ENCODE peak calls at places on chromosomes 7 and 10, in five cellular contexts. Z is tibial nerve, J is AG04450, G is kidney epithelial cell, E is cardiac muscle cell. H is an unnamed sample. For H3K27me3, the result is how much of the 10 kb centered on the place peaks cover.

GRCh38 chr7:43006008-43006407 is 73.8 kb downstream of the MRPL32 start:
- DNase-seq in Z (no peak), G (no peak), J (no peak), E (no peak), H (no peak)

GRCh38 chr10:25177093-25177753 is 2.4 kb downstream of the GPR158 start:
- DNase-seq in J (no peak), E (no peak), Z (no peak), G (no peak), H (no peak)

GRCh38 chr10:47136866-47137265 is 163.1 kb upstream of the GDF10 start:
- DNase-seq in Z (no peak), J (no peak), G (no peak), E (peak), H (no peak)

GRCh38 chr7:47939425-47940036 is 8.7 kb downstream of the PKD1L1 start:
- DNase-seq in J (no peak), Z (no peak), E (no peak), G (no peak), H (no peak)

GRCh38 chr10:114776908-114777307 is 44.7 kb upstream of the FHIP2A start:
- DNase-seq in E (no peak), Z (no peak), J (no peak), G (no peak), H (no peak)

GRCh38 chr7:30470163-30470770 is 8.3 kb downstream of the NOD1 start:
- DNase-seq in Z (no peak), E (peak), J (no peak), G (no peak), H (no peak)

GRCh38 chr10:26857991-26858706 is 2.6 kb downstream of the ABI1 start:
- DNase-seq in G (no peak), J (no peak), Z (no peak), E (no peak), H (no peak)

GRCh38 chr10:7666253-7667023 is at the start of gene ITIH5:
- DNase-seq in J (no peak), G (no peak), E (no peak), Z (no peak), H (peak)

GRCh38 chr7:142372727-142373126 is 114.9 kb upstream of the PRSS58 start:
- DNase-seq in Z (peak), J (no peak), E (no peak), G (no peak), H (no peak)

GRCh38 chr7:157719008-157719682 is 382.3 kb downstream of the DNAJB6 start:
- DNase-seq in E (no peak), G (no peak), J (no peak), Z (no peak), H (peak)

GRCh38 chr7:135742371-135742770 is 6.2 kb downstream of the FAM180A start:
- DNase-seq in E (no peak), J (no peak), G (no peak), Z (no peak), H (no peak)

GRCh38 chr7:96649981-96650380 is 59.7 kb downstream of the SEM1 start:
- DNase-seq in Z (no peak), G (no peak), J (no peak), E (no peak), H (no peak)

GRCh38 chr7:23893172-23893941 is 183.3 kb downstream of the STK31 start:
- DNase-seq in Z (no peak), E (peak), G (peak), J (peak), H (no peak)

GRCh38 chr7:30598121-30598876 is 3.6 kb downstream of the GARS1 start:
- DNase-seq in J (no peak), G (no peak), Z (no peak), E (peak), H (no peak)

GRCh38 chr7:2488272-2488645 is 12.1 kb upstream of the GRIFIN start:
- DNase-seq in J (no peak), E (peak), G (no peak), Z (peak), H (no peak)

GRCh38 chr7:103106336-103107070 is 31.6 kb downstream of the ARMC10 start:
- DNase-seq in Z (no peak), E (peak), J (no peak), G (no peak), H (no peak)

GRCh38 chr7:38506756-38507155 is 124.4 kb downstream of the AMPH start:
- DNase-seq in E (peak), J (no peak), Z (no peak), G (no peak), H (no peak)

GRCh38 chr10:490891-491571 is 198.4 kb downstream of the DIP2C start:
- DNase-seq in Z (peak), J (no peak), E (peak), G (no peak), H (no peak)

GRCh38 chr7:17009007-17009719 is 127.4 kb upstream of the AGR3 start:
- DNase-seq in J (no peak), E (peak), Z (no peak), G (no peak), H (no peak)

GRCh38 chr7:18859331-18859730 is 258.1 kb downstream of the TWIST1 start:
- DNase-seq in G (no peak), E (peak), Z (no peak), J (no peak), H (no peak)

GRCh38 chr7:157299613-157300405 is 37.0 kb upstream of the DNAJB6 start:
- DNase-seq in E (peak), Z (no peak), G (peak), J (no peak), H (no peak)

GRCh38 chr7:44311561-44312495 is 13.6 kb downstream of the CAMK2B start:
- DNase-seq in G (no peak), Z (no peak), J (no peak), E (no peak), H (peak)

GRCh38 chr10:17479822-17480221 is 25.4 kb upstream of the ST8SIA6 start:
- DNase-seq in J (no peak), E (no peak), Z (no peak), G (no peak), H (no peak)

GRCh38 chr10:48363617-48364355 is 57.3 kb downstream of the MAPK8 start:
- DNase-seq in Z (peak), J (peak), G (peak), E (peak), H (no peak)

GRCh38 chr7:156795415-156795814 is 97.6 kb downstream of the LMBR1 start:
- DNase-seq in E (no peak), J (no peak), G (no peak), Z (no peak), H (no peak)

GRCh38 chr7:14760730-14761129 is 141.8 kb downstream of the DGKB start:
- DNase-seq in G (no peak), E (no peak), Z (no peak), J (no peak), H (no peak)

GRCh38 chr7:116500071-116500853 is 724 bp downstream of the CAV2 start:
- DNase-seq in Z (peak), G (no peak), E (peak), J (no peak), H (peak)

GRCh38 chr7:6501586-6502564 is 49.4 kb downstream of the GRID2IP start:
- DNase-seq in Z (no peak), J (no peak), G (no peak), E (no peak), H (no peak)

GRCh38 chr7:54985405-54986360 is 33.1 kb upstream of the EGFR start:
- DNase-seq in E (peak), Z (no peak), J (peak), G (peak), H (no peak)

GRCh38 chr10:43128958-43129706 is 9.1 kb upstream of the CSGALNACT2 start:
- DNase-seq in J (peak), E (peak), Z (no peak), G (peak), H (peak)

GRCh38 chr10:60032723-60033122 is 126.4 kb upstream of the CCDC6 start:
- DNase-seq in J (no peak), E (peak), Z (peak), G (peak), H (peak)

GRCh38 chr10:5594271-5595036 is 69.7 kb downstream of the CALML3 start:
- DNase-seq in E (peak), G (no peak), Z (no peak), J (no peak), H (no peak)

GRCh38 chr10:86969421-86970041 is 1.2 kb downstream of the ADIRF start:
- DNase-seq in E (peak), Z (no peak), J (no peak), G (no peak), H (peak)

GRCh38 chr10:35481421-35481820 is 123.7 kb upstream of the GJD4 start:
- DNase-seq in E (no peak), Z (no peak), G (no peak), J (no peak), H (no peak)

GRCh38 chr10:35480150-35480549 is 125.0 kb upstream of the GJD4 start:
- DNase-seq in Z (no peak), E (no peak), J (no peak), G (no peak), H (no peak)
- TF ChIP-seq CTCF in Z (no peak), E (no peak), J (no peak), G (peak), H (no peak)

DNA sequence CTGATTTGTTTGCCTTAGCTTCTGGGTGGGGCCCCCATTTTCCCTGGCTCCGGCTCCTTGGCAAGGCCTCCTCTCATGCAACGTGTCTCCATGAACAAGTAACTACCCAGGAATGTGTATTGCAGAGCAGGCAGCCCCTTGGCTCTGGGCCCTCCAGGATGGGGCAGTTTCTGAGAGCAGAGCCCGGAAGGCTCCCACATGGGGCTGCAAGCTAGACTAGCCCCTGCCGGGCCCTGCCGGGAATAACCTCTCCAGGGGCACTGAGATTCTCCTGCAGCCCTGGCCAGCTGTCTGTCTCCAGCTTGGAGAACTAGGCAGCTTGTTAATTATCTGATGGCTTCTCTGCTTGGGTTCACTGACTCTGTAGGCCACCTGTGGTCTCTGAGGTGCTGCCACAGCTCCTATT is 184.0 kb upstream of the INHBA start:
- DNase-seq in Z (peak), J (peak), G (no peak), E (peak), H (no peak)
- H3K27me3 ChIP-seq in Z (under half), J (under half), G (under half), E (under half), H (under half)

GRCh38 chr7:90262438-90262837 is 17.5 kb downstream of the CFAP69 start:
- DNase-seq in J (no peak), E (peak), G (no peak), Z (no peak), H (no peak)
- TF ChIP-seq CTCF in J (peak), E (peak), G (peak), Z (peak), H (no peak)

GRCh38 chr7:50867048-50867383 is 84.3 kb upstream of the GRB10 start:
- DNase-seq in Z (no peak), G (no peak), E (no peak), J (no peak), H (no peak)
- H3K27me3 ChIP-seq in Z (under half), G (under half), E (under half), J (under half), H (under half)

GRCh38 chr10:36533316-36533715 is 592.1 kb upstream of the ANKRD30A start:
- DNase-seq in E (no peak), G (no peak), Z (no peak), J (no peak), H (no peak)

GRCh38 chr10:36540611-36541010 is 584.8 kb upstream of the ANKRD30A start:
- DNase-seq in Z (no peak), G (no peak), J (no peak), E (no peak), H (no peak)

GRCh38 chr10:36542493-36542892 is 582.9 kb upstream of the ANKRD30A start:
- DNase-seq in G (no peak), J (no peak), E (peak), Z (no peak), H (no peak)

GRCh38 chr10:36534471-36535002 is 590.9 kb upstream of the ANKRD30A start:
- DNase-seq in G (peak), J (peak), E (peak), Z (no peak), H (no peak)

DNA sequence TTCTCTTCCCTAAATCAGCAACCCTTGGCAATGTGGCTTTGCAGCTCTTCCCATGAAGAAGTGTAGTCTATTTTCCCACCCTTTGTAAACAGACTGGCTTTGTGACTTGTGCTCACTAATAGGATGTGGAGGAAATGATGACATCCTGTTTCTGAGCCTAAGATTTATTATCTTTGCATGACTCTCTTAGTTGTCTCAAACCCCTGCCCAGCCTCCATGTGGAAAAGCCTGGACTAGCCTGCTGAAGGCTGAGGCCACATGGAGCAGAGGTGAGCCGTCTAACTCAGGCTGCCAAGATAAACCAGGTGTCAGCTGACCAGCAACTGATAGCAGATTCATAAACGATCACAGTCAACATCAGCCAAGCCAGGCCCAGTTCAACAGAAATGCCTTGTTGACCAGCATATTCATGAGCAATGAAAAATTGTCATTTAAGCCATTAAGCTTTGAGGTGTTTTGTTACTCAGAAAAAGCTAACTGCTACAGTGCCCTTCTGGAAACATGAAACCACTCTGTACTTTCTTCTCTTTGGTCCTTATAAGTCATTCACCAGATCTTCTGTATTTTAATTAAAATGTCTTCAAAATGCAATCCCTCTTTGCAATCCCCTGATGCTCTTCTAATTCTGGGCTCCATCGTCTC is 586.3 kb upstream of the ANKRD30A start:
- DNase-seq in Z (no peak), G (peak), J (no peak), E (peak), H (no peak)
- TF ChIP-seq CTCF in Z (no peak), G (no peak), J (no peak), E (no peak), H (no peak)

GRCh38 chr10:131085586-131085860 is 226.0 kb downstream of the TCERG1L start:
- DNase-seq in E (no peak), J (no peak), G (no peak), Z (no peak), H (no peak)
- H3K27me3 ChIP-seq in E (under half), J (under half), G (under half), Z (under half), H (under half)